ENCODE peak calls at places on chromosomes 13 and 19, in nine cellular contexts. G is CD8-positive, alpha-beta T cell; Q is NCI-H1092 treated with DMSO at 0.1 percent for 48 hours; P is activated naive CD4-positive, alpha-beta T cell; A is adrenal gland; B is dermis microvascular lymphatic vessel endothelial cell; I is stimulated activated effector memory CD8-positive, alpha-beta T cell treated with anti-CD3 and anti-CD28 coated beads, Interleukin-12 subunit alpha, Interleukin-12 subunit beta, amount 100 ng/mL, for 72 hours; W is HFFc6; F is activated CD8-positive, alpha-beta memory T cell treated with anti-CD3 and anti-CD28 coated beads, Interleukin-2, amount 50 U/mL, for 4 hours. H is an unnamed sample.
A peak's percentile ranks its signal among the peaks of the same experiment; 100 is the strongest.

GRCh38 chr19:28012361-28012760 is 1200.6 kb downstream of the UQCRFS1 start:
- DNase-seq in G (no peak), Q (no peak), P (no peak), A (no peak), B (no peak), I (no peak), W (no peak), F (no peak), H (no peak)

GRCh38 chr13:44438234-44438579 is 64.6 kb downstream of the SERP2 start:
- DNase-seq in G (no peak), Q (no peak), P (no peak), A (no peak), B (no peak), I (no peak), W (no peak), F (no peak), H (no peak)

GRCh38 chr19:49560358-49560900 is 19.9 kb downstream of the NOSIP start:
- DNase-seq in G (no peak), Q (no peak), P (no peak), A (no peak), B (no peak), I (no peak), W (no peak), F (peak; percentile 50), H (no peak)

GRCh38 chr13:32229443-32229842 is 85.7 kb downstream of the ZAR1L start:
- DNase-seq in G (no peak), Q (peak; percentile 87), P (no peak), A (no peak), B (peak; percentile 14), I (no peak), W (no peak), F (no peak), H (no peak)

GRCh38 chr13:81565849-81566248 is 1224.9 kb upstream of the SPRY2 start:
- DNase-seq in G (no peak), Q (no peak), P (no peak), A (no peak), B (no peak), I (no peak), W (no peak), F (no peak), H (no peak)

GRCh38 chr13:110454227-110454859 is 107.2 kb downstream of the RAB20 start:
- DNase-seq in G (no peak), Q (no peak), P (no peak), A (no peak), B (no peak), I (no peak), W (no peak), F (no peak), H (no peak)

GRCh38 chr13:51785592-51786424 is 18.2 kb downstream of the DHRS12 start:
- DNase-seq in G (no peak), Q (peak; percentile 83), P (no peak), A (no peak), B (no peak), I (no peak), W (peak; percentile 69), F (no peak), H (no peak)

GRCh38 chr13:111906306-111906705 is 160.6 kb upstream of the SOX1 start:
- DNase-seq in G (no peak), Q (no peak), P (no peak), A (peak; percentile 3), B (no peak), I (no peak), W (no peak), F (no peak), H (no peak)

GRCh38 chr19:13961826-13962737 is 9.8 kb downstream of the DCAF15 start:
- DNase-seq in G (no peak), Q (no peak), P (no peak), A (no peak), B (no peak), I (no peak), W (no peak), F (no peak), H (no peak)

H was measured in renal cortical epithelial cell.